ENCODE peak calls at places on chromosome 16, in eight cellular contexts. M is HTR-8/SVneo, V is adipocyte, N is KBM-7, Q is skeletal muscle cell, X is AG20443, H is esophagus muscularis mucosa, G is glomerular endothelial cell. J is an unnamed sample.

GRCh38 chr16:180101-180920 is at the start of gene HBQ1:
- DNase-seq in M (peak; percentile 71), V (peak; percentile 66), N (peak; percentile 46), Q (no peak), X (peak; percentile 89), H (no peak), G (no peak), J (no peak)

GRCh38 chr16:28192811-28193529 is 18.8 kb downstream of the XPO6 start:
- DNase-seq in M (no peak), V (no peak), N (peak; percentile 75), Q (no peak), X (no peak), H (no peak), G (no peak), J (no peak)

GRCh38 chr16:69432069-69432468 is 7.7 kb downstream of the CYB5B start:
- DNase-seq in M (no peak), V (no peak), N (no peak), Q (no peak), X (no peak), H (no peak), G (no peak), J (no peak)

GRCh38 chr16:77723108-77723514 is 797 bp downstream of the NUDT7 start:
- DNase-seq in M (peak; percentile 40), V (peak; percentile 33), N (peak; percentile 89), Q (peak; percentile 14), X (peak; percentile 52), H (no peak), G (no peak), J (no peak)

GRCh38 chr16:56277040-56277439 is 85.8 kb downstream of the GNAO1 start:
- DNase-seq in M (no peak), V (no peak), N (no peak), Q (no peak), X (no peak), H (no peak), G (no peak), J (no peak)

GRCh38 chr16:76386784-76387183 is 109.6 kb downstream of the CNTNAP4 start:
- DNase-seq in M (no peak), V (peak; percentile 48), N (no peak), Q (no peak), X (no peak), H (no peak), G (no peak), J (no peak)

GRCh38 chr16:86931410-86931941 is 353.1 kb downstream of the FOXL1 start:
- DNase-seq in M (peak; percentile 60), V (peak; percentile 77), N (no peak), Q (peak; percentile 47), X (peak; percentile 88), H (no peak), G (peak; percentile 82), J (no peak)

GRCh38 chr16:647173-647902 is 1.8 kb upstream of the WDR90 start:
- DNase-seq in M (no peak), V (no peak), N (no peak), Q (no peak), X (no peak), H (no peak), G (no peak), J (no peak)

J was measured in HFF-Myc.